ENCODE peak calls at places on chromosomes 6 and 20, in seven cellular contexts. One of them, this sample, is unnamed.
A peak's percentile ranks its signal among the peaks of the same experiment; 100 is the strongest.

GRCh38 chr20:3173582-3174441 is 463 bp upstream of the LZTS3 start:
- DNase-seq in body of pancreas: peak; percentile 89
- DNase-seq in GM13977: peak; percentile 99
- DNase-seq in dorsolateral prefrontal cortex: peak; percentile 71
- DNase-seq in colonic mucosa: peak; percentile 91
- DNase-seq in neural crest cell: peak; percentile 94
- DNase-seq in left lung: peak; percentile 97
- DNase-seq in this sample: peak; percentile 69

GRCh38 chr6:167676000-167676665 is 150.6 kb upstream of the AFDN start:
- DNase-seq in body of pancreas: peak; percentile 92
- DNase-seq in GM13977: no peak
- DNase-seq in dorsolateral prefrontal cortex: no peak
- DNase-seq in colonic mucosa: peak; percentile 87
- DNase-seq in neural crest cell: no peak
- DNase-seq in left lung: no peak
- DNase-seq in this sample: no peak

GRCh38 chr20:2292711-2293110 is 3.1 kb upstream of the TGM3 start:
- DNase-seq in body of pancreas: peak; percentile 57
- DNase-seq in GM13977: no peak
- DNase-seq in dorsolateral prefrontal cortex: no peak
- DNase-seq in colonic mucosa: no peak
- DNase-seq in neural crest cell: no peak
- DNase-seq in left lung: peak; percentile 87
- DNase-seq in this sample: peak; percentile 95

GRCh38 chr20:9110365-9110764 is 41.5 kb downstream of the PLCB4 start:
- DNase-seq in body of pancreas: no peak
- DNase-seq in GM13977: no peak
- DNase-seq in dorsolateral prefrontal cortex: no peak
- DNase-seq in colonic mucosa: no peak
- DNase-seq in neural crest cell: no peak
- DNase-seq in left lung: no peak
- DNase-seq in this sample: no peak

GRCh38 chr6:148760568-148761531 is 14.0 kb downstream of the UST start:
- DNase-seq in body of pancreas: peak; percentile 56
- DNase-seq in GM13977: peak; percentile 37
- DNase-seq in dorsolateral prefrontal cortex: no peak
- DNase-seq in colonic mucosa: peak; percentile 41
- DNase-seq in neural crest cell: no peak
- DNase-seq in left lung: peak; percentile 80
- DNase-seq in this sample: no peak

GRCh38 chr6:21164768-21165326 is 428.7 kb upstream of the SOX4 start:
- DNase-seq in body of pancreas: no peak
- DNase-seq in GM13977: peak; percentile 28
- DNase-seq in dorsolateral prefrontal cortex: no peak
- DNase-seq in colonic mucosa: no peak
- DNase-seq in neural crest cell: no peak
- DNase-seq in left lung: no peak
- DNase-seq in this sample: no peak

GRCh38 chr6:116012966-116013365 is 47.7 kb downstream of the FRK start:
- DNase-seq in body of pancreas: no peak
- DNase-seq in GM13977: no peak
- DNase-seq in dorsolateral prefrontal cortex: no peak
- DNase-seq in colonic mucosa: no peak
- DNase-seq in neural crest cell: no peak
- DNase-seq in left lung: no peak
- DNase-seq in this sample: no peak

GRCh38 chr20:25197173-25197869 is 1.8 kb downstream of the ENTPD6 start:
- DNase-seq in body of pancreas: no peak
- DNase-seq in GM13977: no peak
- DNase-seq in dorsolateral prefrontal cortex: no peak
- DNase-seq in colonic mucosa: peak; percentile 58
- DNase-seq in neural crest cell: no peak
- DNase-seq in left lung: no peak
- DNase-seq in this sample: no peak

GRCh38 chr6:151056230-151056907 is 183.4 kb upstream of the AKAP12 start:
- DNase-seq in body of pancreas: no peak
- DNase-seq in GM13977: no peak
- DNase-seq in dorsolateral prefrontal cortex: no peak
- DNase-seq in colonic mucosa: peak; percentile 4
- DNase-seq in neural crest cell: no peak
- DNase-seq in left lung: no peak
- DNase-seq in this sample: no peak

GRCh38 chr6:12962995-12963394 is 246.4 kb downstream of the PHACTR1 start:
- DNase-seq in body of pancreas: no peak
- DNase-seq in GM13977: no peak
- DNase-seq in dorsolateral prefrontal cortex: no peak
- DNase-seq in colonic mucosa: no peak
- DNase-seq in neural crest cell: no peak
- DNase-seq in left lung: no peak
- DNase-seq in this sample: no peak

GRCh38 chr6:119881416-119881815 is 531.9 kb upstream of the MAN1A1 start:
- DNase-seq in body of pancreas: no peak
- DNase-seq in GM13977: no peak
- DNase-seq in dorsolateral prefrontal cortex: no peak
- DNase-seq in colonic mucosa: no peak
- DNase-seq in neural crest cell: no peak
- DNase-seq in left lung: no peak
- DNase-seq in this sample: no peak

GRCh38 chr6:98310408-98310807 is 524.0 kb upstream of the POU3F2 start:
- DNase-seq in body of pancreas: no peak
- DNase-seq in GM13977: no peak
- DNase-seq in dorsolateral prefrontal cortex: no peak
- DNase-seq in colonic mucosa: no peak
- DNase-seq in neural crest cell: no peak
- DNase-seq in left lung: no peak
- DNase-seq in this sample: no peak

GRCh38 chr6:82842721-82843120 is 222.9 kb downstream of the UBE3D start:
- DNase-seq in body of pancreas: no peak
- DNase-seq in GM13977: no peak
- DNase-seq in dorsolateral prefrontal cortex: no peak
- DNase-seq in colonic mucosa: no peak
- DNase-seq in neural crest cell: no peak
- DNase-seq in left lung: no peak
- DNase-seq in this sample: no peak

GRCh38 chr20:24701668-24702067 is 232.2 kb downstream of the SYNDIG1 start:
- DNase-seq in body of pancreas: no peak
- DNase-seq in GM13977: no peak
- DNase-seq in dorsolateral prefrontal cortex: no peak
- DNase-seq in colonic mucosa: no peak
- DNase-seq in neural crest cell: no peak
- DNase-seq in left lung: no peak
- DNase-seq in this sample: no peak

GRCh38 chr6:332671-333070 is 40.4 kb downstream of the DUSP22 start:
- DNase-seq in body of pancreas: no peak
- DNase-seq in GM13977: no peak
- DNase-seq in dorsolateral prefrontal cortex: peak; percentile 29
- DNase-seq in colonic mucosa: no peak
- DNase-seq in neural crest cell: no peak
- DNase-seq in left lung: no peak
- DNase-seq in this sample: no peak

GRCh38 chr20:44457016-44457415 is 18.7 kb upstream of the TTPAL start:
- DNase-seq in body of pancreas: no peak
- DNase-seq in GM13977: no peak
- DNase-seq in dorsolateral prefrontal cortex: no peak
- DNase-seq in colonic mucosa: peak; percentile 69
- DNase-seq in neural crest cell: no peak
- DNase-seq in left lung: no peak
- DNase-seq in this sample: no peak

GRCh38 chr20:5297280-5298004 is 19.3 kb downstream of the PROKR2 start:
- DNase-seq in body of pancreas: no peak
- DNase-seq in GM13977: no peak
- DNase-seq in dorsolateral prefrontal cortex: no peak
- DNase-seq in colonic mucosa: no peak
- DNase-seq in neural crest cell: no peak
- DNase-seq in left lung: no peak
- DNase-seq in this sample: no peak

GRCh38 chr6:82211326-82211725 is 36.2 kb downstream of the IBTK start:
- DNase-seq in body of pancreas: no peak
- DNase-seq in GM13977: no peak
- DNase-seq in dorsolateral prefrontal cortex: no peak
- DNase-seq in colonic mucosa: no peak
- DNase-seq in neural crest cell: no peak
- DNase-seq in left lung: no peak
- DNase-seq in this sample: no peak

GRCh38 chr6:87151786-87152527 is 3.4 kb upstream of the ZNF292 start:
- DNase-seq in body of pancreas: peak; percentile 53
- DNase-seq in GM13977: peak; percentile 67
- DNase-seq in dorsolateral prefrontal cortex: peak; percentile 52
- DNase-seq in colonic mucosa: peak; percentile 66
- DNase-seq in neural crest cell: peak; percentile 57
- DNase-seq in left lung: peak; percentile 94
- DNase-seq in this sample: peak; percentile 47

GRCh38 chr20:45128066-45128465 is 3.8 kb upstream of the WFDC12 start:
- DNase-seq in body of pancreas: no peak
- DNase-seq in GM13977: no peak
- DNase-seq in dorsolateral prefrontal cortex: no peak
- DNase-seq in colonic mucosa: no peak
- DNase-seq in neural crest cell: no peak
- DNase-seq in left lung: no peak
- DNase-seq in this sample: no peak

GRCh38 chr20:39775110-39775509 is 813.0 kb downstream of the DHX35 start:
- DNase-seq in body of pancreas: peak; percentile 75
- DNase-seq in GM13977: no peak
- DNase-seq in dorsolateral prefrontal cortex: no peak
- DNase-seq in colonic mucosa: peak; percentile 42
- DNase-seq in neural crest cell: no peak
- DNase-seq in left lung: no peak
- DNase-seq in this sample: no peak

DNA sequence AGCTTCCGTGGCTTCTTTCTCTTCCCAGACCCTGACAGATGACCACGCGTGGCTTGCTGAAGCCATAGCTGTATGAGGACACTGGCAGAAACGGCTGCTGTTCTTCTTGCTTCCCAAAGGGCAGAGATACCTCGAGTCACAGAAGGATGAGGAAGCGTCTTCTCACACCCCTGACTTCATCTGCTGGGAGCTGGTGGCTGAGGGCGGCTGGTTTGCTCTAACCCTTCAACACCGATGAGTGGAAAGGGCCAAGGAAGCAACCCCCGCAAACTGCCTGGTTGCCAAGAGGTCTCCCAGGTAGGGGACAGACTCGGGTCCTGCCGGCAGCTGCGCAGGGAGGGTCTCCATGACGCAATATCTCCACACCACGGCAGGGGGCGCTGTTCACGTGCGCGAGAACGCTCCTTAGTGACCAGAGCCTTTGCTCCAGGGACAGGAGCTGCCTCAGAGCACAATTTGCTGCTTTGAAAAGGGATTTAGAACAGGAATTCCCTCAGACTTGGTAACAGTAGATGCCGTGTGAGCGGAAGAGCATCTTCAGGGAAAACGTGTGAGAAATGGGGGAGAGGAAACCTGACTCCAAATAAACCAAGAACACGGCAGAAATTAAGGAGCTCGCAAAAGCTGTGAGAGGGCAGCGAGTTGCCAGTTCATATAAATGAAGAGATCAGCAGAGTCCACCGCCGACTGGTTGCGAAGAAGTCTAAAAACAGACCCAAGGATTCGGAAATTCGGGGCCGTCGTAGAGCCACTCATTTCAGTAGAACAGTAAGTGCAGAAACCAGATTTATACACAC is 80.2 kb downstream of the ERMARD start:
- DNase-seq in body of pancreas: peak; percentile 80
- DNase-seq in GM13977: peak; percentile 81
- DNase-seq in dorsolateral prefrontal cortex: peak; percentile 82
- DNase-seq in colonic mucosa: peak; percentile 73
- DNase-seq in neural crest cell: peak; percentile 91
- DNase-seq in left lung: peak; percentile 91
- DNase-seq in this sample: peak; percentile 63
- TF ChIP-seq CTCF in body of pancreas: peak; percentile 93
- TF ChIP-seq CTCF in GM13977: peak; percentile 92
- TF ChIP-seq CTCF in dorsolateral prefrontal cortex: peak; percentile 96
- TF ChIP-seq CTCF in colonic mucosa: peak; percentile 89
- TF ChIP-seq CTCF in neural crest cell: peak; percentile 94
- TF ChIP-seq CTCF in left lung: peak; percentile 91
- TF ChIP-seq CTCF in this sample: peak; percentile 93

GRCh38 chr6:113488812-113489685 is 368.1 kb upstream of the MARCKS start:
- DNase-seq in body of pancreas: no peak
- DNase-seq in GM13977: no peak
- DNase-seq in dorsolateral prefrontal cortex: no peak
- DNase-seq in colonic mucosa: no peak
- DNase-seq in neural crest cell: no peak
- DNase-seq in left lung: no peak
- DNase-seq in this sample: no peak
- TF ChIP-seq CTCF in body of pancreas: no peak
- TF ChIP-seq CTCF in GM13977: peak; percentile 5
- TF ChIP-seq CTCF in dorsolateral prefrontal cortex: no peak
- TF ChIP-seq CTCF in colonic mucosa: no peak
- TF ChIP-seq CTCF in neural crest cell: no peak
- TF ChIP-seq CTCF in left lung: no peak
- TF ChIP-seq CTCF in this sample: no peak

DNA sequence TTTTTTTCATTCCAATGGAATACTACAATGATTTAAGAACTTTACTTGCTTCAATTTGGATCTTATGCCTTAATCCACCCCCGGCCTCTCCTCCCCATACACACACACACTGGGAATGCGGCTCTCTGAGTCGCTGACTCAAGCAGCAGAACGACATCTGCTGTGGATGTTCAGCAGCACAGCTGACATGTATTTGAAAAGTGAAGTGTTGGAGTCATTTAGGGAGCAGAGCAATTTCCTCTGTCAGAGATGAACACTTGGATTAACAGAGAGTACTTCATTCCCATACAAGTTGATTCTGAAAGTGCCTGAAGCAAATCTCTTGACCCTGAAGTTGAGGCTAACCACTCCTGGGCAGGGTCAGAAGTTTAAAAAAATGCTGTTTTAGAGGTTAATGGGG is 27.9 kb upstream of the LAMA4 start:
- DNase-seq in body of pancreas: peak; percentile 38
- DNase-seq in GM13977: no peak
- DNase-seq in dorsolateral prefrontal cortex: peak; percentile 43
- DNase-seq in colonic mucosa: peak; percentile 35
- DNase-seq in neural crest cell: peak; percentile 20
- DNase-seq in left lung: peak; percentile 40
- DNase-seq in this sample: no peak
- TF ChIP-seq CTCF in body of pancreas: no peak
- TF ChIP-seq CTCF in GM13977: no peak
- TF ChIP-seq CTCF in dorsolateral prefrontal cortex: peak; percentile 13
- TF ChIP-seq CTCF in colonic mucosa: no peak
- TF ChIP-seq CTCF in neural crest cell: peak; percentile 33
- TF ChIP-seq CTCF in left lung: no peak
- TF ChIP-seq CTCF in this sample: no peak

GRCh38 chr6:37923514-37923913 is 104.0 kb downstream of the ZFAND3 start:
- DNase-seq in body of pancreas: no peak
- DNase-seq in GM13977: no peak
- DNase-seq in dorsolateral prefrontal cortex: no peak
- DNase-seq in colonic mucosa: no peak
- DNase-seq in neural crest cell: no peak
- DNase-seq in left lung: no peak
- DNase-seq in this sample: no peak

GRCh38 chr6:37917568-37917967 is 98.0 kb downstream of the ZFAND3 start:
- DNase-seq in body of pancreas: no peak
- DNase-seq in GM13977: no peak
- DNase-seq in dorsolateral prefrontal cortex: no peak
- DNase-seq in colonic mucosa: no peak
- DNase-seq in neural crest cell: no peak
- DNase-seq in left lung: no peak
- DNase-seq in this sample: no peak

GRCh38 chr6:37922563-37922962 is 103.0 kb downstream of the ZFAND3 start:
- DNase-seq in body of pancreas: no peak
- DNase-seq in GM13977: no peak
- DNase-seq in dorsolateral prefrontal cortex: no peak
- DNase-seq in colonic mucosa: no peak
- DNase-seq in neural crest cell: no peak
- DNase-seq in left lung: no peak
- DNase-seq in this sample: no peak

GRCh38 chr6:37919417-37920157 is 100.1 kb downstream of the ZFAND3 start:
- DNase-seq in body of pancreas: no peak
- DNase-seq in GM13977: no peak
- DNase-seq in dorsolateral prefrontal cortex: no peak
- DNase-seq in colonic mucosa: no peak
- DNase-seq in neural crest cell: no peak
- DNase-seq in left lung: no peak
- DNase-seq in this sample: no peak

GRCh38 chr6:37920667-37921066 is 101.1 kb downstream of the ZFAND3 start:
- DNase-seq in body of pancreas: no peak
- DNase-seq in GM13977: no peak
- DNase-seq in dorsolateral prefrontal cortex: no peak
- DNase-seq in colonic mucosa: no peak
- DNase-seq in neural crest cell: no peak
- DNase-seq in left lung: no peak
- DNase-seq in this sample: no peak
- TF ChIP-seq CTCF in body of pancreas: no peak
- TF ChIP-seq CTCF in GM13977: no peak
- TF ChIP-seq CTCF in dorsolateral prefrontal cortex: no peak
- TF ChIP-seq CTCF in colonic mucosa: no peak
- TF ChIP-seq CTCF in neural crest cell: no peak
- TF ChIP-seq CTCF in left lung: no peak
- TF ChIP-seq CTCF in this sample: no peak